ENCODE peak calls at places on chromosomes 1 and 21, in four cellular contexts. One of them, this sample, is unnamed.

GRCh38 chr1:163231385-163231784 is 28.7 kb upstream of the RGS5 start:
- DNase-seq in HAP-1: no peak
- DNase-seq in cardiac fibroblast: peak
- DNase-seq in amniotic stem cell: peak
- DNase-seq in this sample: no peak

GRCh38 chr1:28560886-28561285 is 8.0 kb downstream of the TRNAU1AP start:
- DNase-seq in HAP-1: no peak
- DNase-seq in cardiac fibroblast: no peak
- DNase-seq in amniotic stem cell: no peak
- DNase-seq in this sample: no peak

GRCh38 chr1:153793973-153794615 is 18.9 kb downstream of the SLC27A3 start:
- DNase-seq in HAP-1: no peak
- DNase-seq in cardiac fibroblast: no peak
- DNase-seq in amniotic stem cell: no peak
- DNase-seq in this sample: no peak

GRCh38 chr21:33025471-33026298 is at the start of gene OLIG2:
- DNase-seq in HAP-1: peak
- DNase-seq in cardiac fibroblast: no peak
- DNase-seq in amniotic stem cell: no peak
- DNase-seq in this sample: peak

GRCh38 chr1:156717411-156717810 is 10.9 kb upstream of the METTL25B start:
- DNase-seq in HAP-1: no peak
- DNase-seq in cardiac fibroblast: no peak
- DNase-seq in amniotic stem cell: no peak
- DNase-seq in this sample: no peak

GRCh38 chr1:192544983-192545393 is 30.6 kb upstream of the RGS1 start:
- DNase-seq in HAP-1: no peak
- DNase-seq in cardiac fibroblast: peak
- DNase-seq in amniotic stem cell: no peak
- DNase-seq in this sample: peak

GRCh38 chr1:20685739-20686138 is 24.6 kb upstream of the DDOST start:
- DNase-seq in HAP-1: no peak
- DNase-seq in cardiac fibroblast: no peak
- DNase-seq in amniotic stem cell: no peak
- DNase-seq in this sample: no peak

GRCh38 chr21:45595574-45596295 is 47.8 kb upstream of the PCBP3 start:
- DNase-seq in HAP-1: no peak
- DNase-seq in cardiac fibroblast: no peak
- DNase-seq in amniotic stem cell: no peak
- DNase-seq in this sample: no peak

GRCh38 chr1:208242829-208243521 is 1.2 kb downstream of the PLXNA2 start:
- DNase-seq in HAP-1: no peak
- DNase-seq in cardiac fibroblast: no peak
- DNase-seq in amniotic stem cell: no peak
- DNase-seq in this sample: no peak

GRCh38 chr1:182317489-182318180 is 74.0 kb downstream of the GLUL start:
- DNase-seq in HAP-1: peak
- DNase-seq in cardiac fibroblast: no peak
- DNase-seq in amniotic stem cell: no peak
- DNase-seq in this sample: no peak

GRCh38 chr1:21641076-21641475 is 28.1 kb downstream of the RAP1GAP start:
- DNase-seq in HAP-1: no peak
- DNase-seq in cardiac fibroblast: no peak
- DNase-seq in amniotic stem cell: no peak
- DNase-seq in this sample: no peak

GRCh38 chr21:42414928-42415769 is 11.4 kb downstream of the UBASH3A start:
- DNase-seq in HAP-1: no peak
- DNase-seq in cardiac fibroblast: peak
- DNase-seq in amniotic stem cell: no peak
- DNase-seq in this sample: no peak

GRCh38 chr1:161473363-161473762 is 31.9 kb upstream of the FCGR2A start:
- DNase-seq in HAP-1: peak
- DNase-seq in cardiac fibroblast: no peak
- DNase-seq in amniotic stem cell: no peak
- DNase-seq in this sample: no peak

GRCh38 chr1:179816196-179816960 is 61.2 kb downstream of the TOR1AIP2 start:
- DNase-seq in HAP-1: no peak
- DNase-seq in cardiac fibroblast: peak
- DNase-seq in amniotic stem cell: no peak
- DNase-seq in this sample: no peak

GRCh38 chr1:27357281-27358037 is 9.3 kb downstream of the MAP3K6 start:
- DNase-seq in HAP-1: peak
- DNase-seq in cardiac fibroblast: peak
- DNase-seq in amniotic stem cell: no peak
- DNase-seq in this sample: no peak

GRCh38 chr21:42524341-42525227 is 10.9 kb downstream of the SLC37A1 start:
- DNase-seq in HAP-1: peak
- DNase-seq in cardiac fibroblast: peak
- DNase-seq in amniotic stem cell: no peak
- DNase-seq in this sample: no peak

GRCh38 chr1:156281281-156282142 is 1.1 kb downstream of the SMG5 start:
- DNase-seq in HAP-1: no peak
- DNase-seq in cardiac fibroblast: peak
- DNase-seq in amniotic stem cell: peak
- DNase-seq in this sample: no peak

GRCh38 chr1:64516803-64517568 is 47.1 kb downstream of the CACHD1 start:
- DNase-seq in HAP-1: peak
- DNase-seq in cardiac fibroblast: no peak
- DNase-seq in amniotic stem cell: no peak
- DNase-seq in this sample: no peak

This sample was measured in NT2/D1.